ENCODE peak calls at places on chromosomes 2 and 18, in five cellular contexts. G, P, S, A and O are unnamed samples.
A peak's percentile ranks its signal among the peaks of the same experiment; 100 is the strongest.

GRCh38 chr18:75977069-75977468 is 518.0 kb downstream of the ZNF516 start:
- DNase-seq in S (no peak), A (peak; percentile 43), P (no peak), G (no peak), O (no peak)

GRCh38 chr2:25825238-25825637 is 53.0 kb downstream of the ASXL2 start:
- DNase-seq in G (no peak), A (no peak), P (no peak), S (no peak), O (no peak)

GRCh38 chr2:1169291-1169949 is 218.8 kb downstream of the SNTG2 start:
- DNase-seq in S (no peak), G (no peak), P (no peak), A (no peak), O (no peak)

GRCh38 chr18:22572321-22572720 is 154.6 kb upstream of the CTAGE1 start:
- DNase-seq in G (no peak), S (no peak), P (no peak), A (no peak), O (no peak)

GRCh38 chr18:28176933-28177827 is at the start of gene CDH2:
- DNase-seq in S (peak; percentile 86), A (peak; percentile 91), G (peak; percentile 72), P (peak; percentile 88), O (no peak)

GRCh38 chr2:226352941-226353558 is 446.6 kb downstream of the IRS1 start:
- DNase-seq in G (peak; percentile 83), P (no peak), S (no peak), A (no peak), O (no peak)

GRCh38 chr2:74856004-74856578 is 22.2 kb downstream of the HK2 start:
- DNase-seq in S (no peak), P (peak; percentile 64), G (no peak), A (no peak), O (no peak)

GRCh38 chr18:76465630-76466409 is 29.2 kb downstream of the ZNF516 start:
- DNase-seq in G (no peak), S (no peak), P (no peak), A (no peak), O (no peak)

GRCh38 chr18:23539298-23539697 is 36.0 kb downstream of the RMC1 start:
- DNase-seq in G (no peak), S (no peak), A (no peak), P (no peak), O (no peak)

GRCh38 chr2:42049411-42050349 is 1.9 kb downstream of the PKDCC start:
- DNase-seq in P (no peak), A (peak; percentile 51), G (no peak), S (no peak), O (no peak)

GRCh38 chr2:123648014-123648413 is 377.1 kb upstream of the CNTNAP5 start:
- DNase-seq in S (no peak), A (no peak), G (no peak), P (no peak), O (no peak)

GRCh38 chr2:39696838-39697237 is 31.1 kb downstream of the TMEM178A start:
- DNase-seq in P (peak; percentile 15), S (no peak), A (peak; percentile 70), G (no peak), O (no peak)

GRCh38 chr2:192195548-192196418 is 1.1 kb upstream of the TMEFF2 start:
- DNase-seq in P (peak; percentile 14), S (peak; percentile 69), A (peak; percentile 65), G (no peak), O (no peak)

GRCh38 chr2:192196451-192197194 is 1.9 kb upstream of the TMEFF2 start:
- DNase-seq in A (peak; percentile 10), P (no peak), S (peak; percentile 4), G (no peak), O (no peak)

GRCh38 chr2:192197387-192197786 is 2.7 kb upstream of the TMEFF2 start:
- DNase-seq in A (peak; percentile 13), S (no peak), G (no peak), P (no peak), O (no peak)

GRCh38 chr2:192194866-192195547 is at the start of gene TMEFF2:
- DNase-seq in A (peak; percentile 82), S (peak; percentile 96), G (peak; percentile 63), P (peak; percentile 76), O (no peak)

GRCh38 chr2:192194065-192194865 is 468 bp downstream of the TMEFF2 start:
- DNase-seq in G (no peak), S (peak; percentile 47), P (peak; percentile 36), A (peak; percentile 68), O (no peak)
- H3K4me2 ChIP-seq in G (peak overlapping the region; percentile 75), S (peak overlapping the region; percentile 97), P (peak overlapping the region; percentile 98), A (peak overlapping the region; percentile 60), O (no peak overlapping the region)

DNA sequence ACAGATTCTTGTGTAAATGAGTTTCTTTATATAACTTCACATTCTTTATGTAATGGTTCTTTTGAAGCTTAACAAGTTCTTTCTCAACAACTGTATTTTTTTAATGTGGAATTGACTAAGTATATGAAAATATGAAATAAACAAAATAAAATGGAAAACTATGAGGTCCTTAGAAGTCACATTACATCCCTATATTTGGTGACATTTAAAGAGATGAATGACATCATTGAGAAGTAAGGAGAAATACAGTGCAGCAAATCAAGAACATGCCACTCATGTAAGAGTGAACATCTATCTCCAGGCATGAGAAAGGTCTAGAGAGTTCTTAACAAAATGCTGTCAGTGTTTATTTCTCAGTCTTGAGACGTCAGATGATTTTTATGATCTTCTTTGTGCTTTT is 39.0 kb upstream of the AAK1 start:
- DNase-seq in G (no peak), A (no peak), S (no peak), P (no peak), O (no peak)
- H3K4me2 ChIP-seq in G (no peak overlapping the region), A (no peak overlapping the region), S (no peak overlapping the region), P (no peak overlapping the region), O (peak overlapping the region; percentile 36)

DNA sequence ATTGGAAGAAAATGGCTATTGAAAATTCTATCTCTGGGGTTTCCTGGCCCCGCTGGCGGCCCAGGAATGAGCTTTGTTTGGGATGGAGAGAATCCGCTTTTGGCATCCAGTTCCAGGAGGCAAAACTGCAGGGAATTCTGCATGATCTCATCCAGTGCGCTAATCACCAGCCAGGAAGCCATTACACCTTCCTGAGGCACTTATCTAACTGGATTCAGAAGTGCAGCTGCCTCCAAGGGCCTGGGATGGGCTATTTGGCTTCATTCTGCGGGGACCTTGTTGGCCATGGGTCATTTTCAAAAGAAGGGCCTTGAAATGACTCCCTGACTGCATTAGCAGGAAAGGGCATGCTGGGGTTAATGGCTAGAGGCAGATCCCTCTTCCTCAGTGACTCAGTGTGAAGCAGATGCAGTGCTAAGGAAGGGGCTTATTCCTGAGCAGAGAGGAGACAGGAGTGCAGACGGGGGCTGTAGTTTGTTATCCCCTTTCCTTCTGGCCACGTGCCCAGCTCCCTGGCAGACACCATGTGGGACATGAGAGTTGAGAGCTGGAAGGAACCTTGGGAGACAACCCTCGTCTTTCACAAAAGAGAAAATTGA is 161.6 kb downstream of the PRKCE start:
- DNase-seq in P (no peak), S (no peak), G (no peak), A (no peak), O (no peak)
- H3K4me2 ChIP-seq in P (peak overlapping the region; percentile 16), S (no peak overlapping the region), G (no peak overlapping the region), A (no peak overlapping the region), O (peak overlapping the region; percentile 15)

GRCh38 chr2:15735738-15736326 is 144.2 kb downstream of the DDX1 start:
- DNase-seq in P (no peak), S (no peak), G (no peak), A (no peak), O (no peak)

GRCh38 chr2:15734871-15735737 is 143.4 kb downstream of the DDX1 start:
- DNase-seq in P (no peak), A (no peak), S (no peak), G (no peak), O (no peak)

GRCh38 chr2:15731889-15732271 is 140.2 kb downstream of the DDX1 start:
- DNase-seq in S (no peak), A (no peak), G (no peak), P (no peak), O (no peak)

GRCh38 chr2:15732341-15733077 is 140.8 kb downstream of the DDX1 start:
- DNase-seq in P (no peak), A (no peak), S (no peak), G (peak; percentile 10), O (no peak)

DNA sequence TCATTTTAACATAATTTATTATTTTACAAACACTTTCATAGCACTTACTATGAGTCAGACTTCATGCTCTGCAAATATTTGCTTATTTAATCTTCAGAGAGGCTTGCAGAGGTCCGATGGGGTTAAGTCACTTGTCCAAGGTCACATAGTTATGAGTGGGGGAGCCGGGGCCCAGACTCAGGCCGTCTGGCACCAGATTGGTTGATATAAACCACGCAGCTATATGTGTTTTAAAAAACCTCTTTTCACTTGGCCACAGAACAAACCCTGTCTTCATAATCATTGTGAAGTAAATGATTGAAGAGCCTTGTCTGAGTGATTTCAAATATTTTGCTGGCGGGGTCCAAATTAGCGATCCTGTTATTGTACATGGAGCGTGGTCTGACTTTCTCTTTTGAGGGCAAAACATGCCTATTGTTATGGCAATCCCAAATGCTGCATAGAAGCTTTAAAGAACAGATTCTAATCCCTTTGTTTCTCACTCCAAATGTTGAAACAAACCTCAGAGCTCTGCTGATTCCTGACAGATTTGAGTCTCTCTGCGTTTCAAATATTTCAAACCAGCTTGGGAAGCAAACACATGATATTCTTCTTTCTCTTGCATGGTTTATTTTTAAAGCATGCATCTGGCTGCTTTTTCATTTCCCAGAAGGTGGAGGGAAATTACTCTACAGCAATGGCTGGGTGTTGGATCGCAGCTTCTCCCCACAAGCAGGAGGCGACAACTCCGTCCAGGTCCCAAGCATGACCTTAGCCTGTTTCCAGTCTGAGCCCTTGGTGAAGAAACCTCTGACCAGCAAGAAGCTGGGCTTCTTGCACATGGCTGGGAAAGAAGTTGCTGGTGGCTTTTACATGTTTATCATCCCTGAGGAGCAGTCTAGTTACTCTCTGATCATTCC is 142.4 kb downstream of the DDX1 start:
- DNase-seq in S (no peak), A (peak; percentile 33), P (peak; percentile 51), G (no peak), O (no peak)
- H3K4me2 ChIP-seq in S (no peak overlapping the region), A (peak overlapping the region; percentile 62), P (peak overlapping the region; percentile 52), G (no peak overlapping the region), O (no peak overlapping the region)